ENCODE peak calls at places on chromosomes 12 and 14, in eight cellular contexts. Z is CD8-positive, alpha-beta T cell; W is neural progenitor cell; D is A549; Q is upper lobe of right lung; O is ovary; I is hepatocyte; L is gastrocnemius medialis. C is an unnamed sample.

GRCh38 chr12:107461222-107461980 is 224.2 kb upstream of the PWP1 start:
- DNase-seq in Z (no peak), L (no peak), I (peak; percentile 17), D (no peak), W (no peak), O (no peak), Q (no peak), C (no peak)

GRCh38 chr12:124919646-124920352 is 5.3 kb upstream of the UBC start:
- DNase-seq in I (no peak), D (no peak), O (no peak), Q (no peak), L (no peak), W (peak; percentile 30), Z (no peak), C (no peak)

GRCh38 chr12:89470741-89471504 is 53.7 kb downstream of the GALNT4 start:
- DNase-seq in Q (no peak), I (peak; percentile 67), Z (no peak), O (no peak), L (no peak), W (peak; percentile 61), D (peak; percentile 20), C (no peak)

GRCh38 chr12:2672863-2673262 is 121.9 kb upstream of the FKBP4 start:
- DNase-seq in O (no peak), Q (no peak), W (no peak), Z (no peak), D (no peak), L (no peak), I (no peak), C (no peak)

GRCh38 chr14:88798161-88798560 is 5.4 kb upstream of the EML5 start:
- DNase-seq in O (no peak), L (no peak), W (no peak), Q (no peak), Z (no peak), D (no peak), I (no peak), C (no peak)

GRCh38 chr12:57735952-57736742 is 2.4 kb downstream of the AGAP2 start:
- DNase-seq in Z (no peak), D (no peak), I (peak; percentile 56), W (peak; percentile 80), O (no peak), L (no peak), Q (no peak), C (peak; percentile 58)

GRCh38 chr12:29160230-29160629 is 11.2 kb downstream of the FAR2 start:
- DNase-seq in O (no peak), Z (no peak), W (no peak), L (no peak), I (no peak), D (no peak), Q (no peak), C (no peak)

GRCh38 chr12:46187023-46187422 is 81.8 kb downstream of the SLC38A1 start:
- DNase-seq in I (no peak), Z (no peak), O (no peak), D (no peak), L (peak; percentile 34), Q (no peak), W (no peak), C (peak; percentile 39)

GRCh38 chr12:9792961-9793617 is 32.4 kb upstream of the CD69 start:
- DNase-seq in L (no peak), O (no peak), W (no peak), Q (no peak), I (no peak), Z (no peak), D (no peak), C (no peak)

GRCh38 chr14:99879401-99880295 is 86.4 kb downstream of the EML1 start:
- DNase-seq in Z (no peak), I (peak; percentile 59), W (no peak), O (no peak), L (no peak), Q (no peak), D (no peak), C (no peak)

GRCh38 chr14:102540310-102541028 is 30.9 kb upstream of the ANKRD9 start:
- DNase-seq in Q (no peak), O (peak; percentile 30), Z (no peak), L (no peak), D (no peak), W (peak; percentile 23), I (peak; percentile 71), C (no peak)

GRCh38 chr14:20989787-20990600 is at the start of gene METTL17:
- DNase-seq in D (peak; percentile 93), Q (peak; percentile 94), I (peak; percentile 96), L (peak; percentile 95), W (peak; percentile 96), O (peak; percentile 93), Z (peak; percentile 87), C (peak; percentile 88)

GRCh38 chr14:20989464-20989786 is 355 bp upstream of the METTL17 start:
- DNase-seq in L (no peak), Z (no peak), W (no peak), Q (no peak), I (no peak), D (no peak), O (no peak), C (no peak)

GRCh38 chr14:20986811-20987210 is 3.0 kb upstream of the METTL17 start:
- DNase-seq in W (no peak), Z (no peak), I (peak; percentile 72), Q (no peak), D (peak; percentile 83), L (no peak), O (no peak), C (no peak)

DNA sequence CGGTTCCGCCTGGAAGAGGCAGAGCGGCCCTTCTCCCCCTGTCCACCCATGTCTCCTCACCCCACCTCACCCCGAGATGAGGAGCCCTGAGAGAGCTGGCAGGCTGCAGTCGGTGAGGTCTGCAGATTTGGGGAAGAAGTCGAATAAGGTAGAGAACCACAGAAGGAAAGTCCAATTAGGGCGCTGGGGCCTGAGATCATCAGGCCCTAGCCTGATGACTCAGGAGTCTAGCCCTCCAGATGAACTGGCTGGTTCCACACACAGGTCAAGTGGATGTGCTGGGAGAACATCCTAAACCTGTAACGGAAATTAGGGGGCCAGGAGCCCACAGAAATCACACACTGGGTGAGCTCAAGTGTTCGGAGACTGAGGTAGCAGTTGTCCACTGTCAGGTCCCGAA is 1.1 kb upstream of the METTL17 start:
- DNase-seq in W (no peak), D (no peak), Z (no peak), L (no peak), Q (no peak), I (no peak), O (no peak), C (no peak)
- H3K4me3 ChIP-seq in W (peak overlapping the region; percentile 87), D (no peak overlapping the region), Z (no peak overlapping the region), L (no peak overlapping the region), Q (no peak overlapping the region), I (no peak overlapping the region), O (no peak overlapping the region), C (peak overlapping the region; percentile 90)

GRCh38 chr12:79936670-79937069 is 1.8 kb upstream of the PPP1R12A start:
- DNase-seq in Z (no peak), W (no peak), O (no peak), D (no peak), Q (no peak), I (no peak), L (no peak), C (no peak)

GRCh38 chr12:79935624-79936040 is 735 bp upstream of the PPP1R12A start:
- DNase-seq in O (no peak), I (no peak), D (no peak), Z (no peak), W (peak; percentile 67), Q (no peak), L (no peak), C (no peak)

GRCh38 chr12:79934309-79935020 is 432 bp downstream of the PPP1R12A start:
- DNase-seq in L (peak; percentile 28), Q (peak; percentile 80), W (no peak), I (peak; percentile 74), D (peak; percentile 19), Z (no peak), O (peak; percentile 57), C (no peak)

GRCh38 chr12:79933580-79934264 is 1.2 kb downstream of the PPP1R12A start:
- DNase-seq in W (peak; percentile 32), D (no peak), Z (peak; percentile 53), L (no peak), I (no peak), Q (no peak), O (no peak), C (no peak)

DNA sequence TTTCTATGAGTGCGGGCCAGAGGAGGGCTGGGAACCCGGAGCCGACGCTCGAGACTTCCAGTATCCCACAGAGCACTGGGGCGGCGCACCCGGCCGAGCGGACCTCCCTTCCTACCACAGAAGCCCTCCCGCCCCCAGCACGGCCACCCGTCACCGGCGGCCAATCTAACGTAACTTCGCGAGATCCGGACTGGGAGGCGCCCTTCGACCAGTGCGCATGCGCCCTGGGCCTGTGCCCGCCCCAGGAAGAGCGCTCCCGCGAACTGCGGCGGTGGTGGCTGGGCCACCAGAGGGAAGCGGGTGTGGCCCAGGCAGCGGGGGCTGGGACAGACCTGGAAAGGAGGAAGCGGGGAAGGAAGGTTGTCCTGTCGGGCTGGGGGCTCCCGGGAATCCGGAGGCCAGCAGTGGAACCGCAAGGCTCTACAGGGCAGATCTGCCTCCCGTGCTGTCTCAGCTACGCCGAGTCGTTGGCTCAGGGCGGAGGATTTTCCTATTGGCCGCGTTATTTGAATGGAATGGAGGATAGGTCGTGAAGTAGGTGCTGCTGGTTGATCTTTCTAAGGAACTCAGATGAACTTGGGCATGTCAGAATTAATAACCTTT is at the start of gene PPP1R12A:
- DNase-seq in L (peak; percentile 94), O (peak; percentile 96), W (peak; percentile 98), Q (peak; percentile 99), Z (peak; percentile 96), D (peak; percentile 81), I (peak; percentile 99), C (peak; percentile 98)
- TF ChIP-seq CTCF in L (no peak), O (peak; percentile 40), W (peak; percentile 13), Q (peak; percentile 12), Z (no peak), D (no peak), I (no peak), C (peak; percentile 45)

DNA sequence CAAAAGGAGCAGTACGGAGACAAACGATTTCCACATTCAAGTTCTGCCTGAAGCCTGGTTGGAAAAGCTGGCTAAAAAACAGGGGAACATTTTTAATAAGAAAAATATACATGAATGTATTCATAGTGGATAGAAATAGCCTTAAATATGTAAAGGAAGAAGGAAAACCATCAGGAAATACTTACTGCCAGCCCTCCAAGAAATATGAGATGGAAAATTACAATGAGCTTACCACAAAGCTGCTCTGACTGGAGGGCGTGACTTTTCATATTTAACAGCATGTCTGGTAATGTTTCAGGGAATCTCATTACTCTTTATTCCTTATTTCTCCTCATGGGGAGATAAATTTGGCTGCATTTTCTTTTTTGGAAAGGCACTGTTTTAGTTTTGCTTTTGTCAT is 75.9 kb upstream of the ZDHHC17 start:
- DNase-seq in D (no peak), Q (no peak), W (no peak), O (no peak), I (no peak), Z (no peak), L (no peak), C (no peak)
- H3K4me1 ChIP-seq in D (peaks cover 10% of the 10 kb centered on the region), Q (no peaks in the 10 kb centered on the region), W (peaks cover 17% of the 10 kb centered on the region), O (no peaks in the 10 kb centered on the region), I (peaks cover 6% of the 10 kb centered on the region), Z (no peaks in the 10 kb centered on the region), L (no peaks in the 10 kb centered on the region), C (peaks cover 12% of the 10 kb centered on the region)

DNA sequence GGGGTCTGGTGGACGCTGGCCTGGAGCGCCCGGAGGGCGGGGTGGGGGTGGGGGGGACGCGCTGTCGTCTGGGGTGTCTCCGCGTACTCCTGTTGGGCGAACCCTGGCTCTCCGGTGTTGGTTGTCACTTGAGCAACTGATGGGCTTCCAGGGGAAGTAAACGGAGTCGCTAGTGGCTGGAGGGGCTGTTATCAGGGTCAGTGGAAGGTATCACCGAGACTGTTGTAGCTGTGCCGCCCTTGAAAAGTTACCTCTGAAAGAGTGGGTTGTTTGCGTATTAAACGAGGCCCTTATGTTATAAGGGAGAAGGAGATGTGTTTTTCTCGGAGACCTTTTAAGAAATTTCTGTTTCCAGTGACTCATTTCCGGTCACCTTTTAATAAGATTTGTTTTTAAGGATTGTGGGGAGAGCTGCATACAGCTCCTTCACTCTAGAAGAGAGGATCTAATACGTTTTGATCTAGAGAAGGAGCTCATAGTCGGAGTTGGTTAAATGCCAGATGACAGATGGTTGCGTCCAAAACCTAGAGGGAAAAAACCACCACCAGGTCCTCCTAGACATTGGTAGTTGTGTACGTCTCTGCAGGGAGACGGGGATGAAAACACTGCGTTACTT is 699 bp upstream of the DBX2 start:
- DNase-seq in D (no peak), Z (no peak), L (no peak), W (peak; percentile 9), O (no peak), I (no peak), Q (no peak), C (no peak)
- H3K4me3 ChIP-seq in D (peak overlapping the region; percentile 47), Z (no peak overlapping the region), L (peak overlapping the region; percentile 43), W (peak overlapping the region; percentile 73), O (no peak overlapping the region), I (peak overlapping the region; percentile 15), Q (peak overlapping the region; percentile 14), C (peak overlapping the region; percentile 63)